ENCODE peak calls at places on chromosomes 5 and 9, in four cellular contexts. One of them, this sample, is unnamed. For H3K4me1, the result is how much of the 10 kb centered on the place peaks cover.

GRCh38 chr9:17531642-17532254 is 47.1 kb upstream of the SH3GL2 start:
- DNase-seq in heart right ventricle: no peak
- DNase-seq in stomach: peak
- DNase-seq in HCT116: peak
- DNase-seq in this sample: no peak

GRCh38 chr9:6214903-6215302 is 704 bp upstream of the IL33 start:
- DNase-seq in heart right ventricle: no peak
- DNase-seq in stomach: no peak
- DNase-seq in HCT116: no peak
- DNase-seq in this sample: no peak

GRCh38 chr5:42718591-42718990 is 38.0 kb upstream of the CCDC152 start:
- DNase-seq in heart right ventricle: no peak
- DNase-seq in stomach: no peak
- DNase-seq in HCT116: no peak
- DNase-seq in this sample: no peak

GRCh38 chr5:107997338-107997979 is 326.7 kb upstream of the EFNA5 start:
- DNase-seq in heart right ventricle: no peak
- DNase-seq in stomach: no peak
- DNase-seq in HCT116: no peak
- DNase-seq in this sample: no peak

GRCh38 chr9:94919376-94920098 is 193.0 kb downstream of the AOPEP start:
- DNase-seq in heart right ventricle: no peak
- DNase-seq in stomach: no peak
- DNase-seq in HCT116: peak
- DNase-seq in this sample: no peak

GRCh38 chr9:117278020-117278419 is 136.8 kb downstream of the ASTN2 start:
- DNase-seq in heart right ventricle: no peak
- DNase-seq in stomach: no peak
- DNase-seq in HCT116: no peak
- DNase-seq in this sample: no peak

GRCh38 chr5:1907616-1908015 is 24.9 kb upstream of the IRX4 start:
- DNase-seq in heart right ventricle: no peak
- DNase-seq in stomach: no peak
- DNase-seq in HCT116: no peak
- DNase-seq in this sample: no peak

GRCh38 chr5:6029811-6030271 is 348.5 kb downstream of the MED10 start:
- DNase-seq in heart right ventricle: no peak
- DNase-seq in stomach: no peak
- DNase-seq in HCT116: no peak
- DNase-seq in this sample: no peak

GRCh38 chr9:97598461-97599288 is 34.5 kb downstream of the TSTD2 start:
- DNase-seq in heart right ventricle: peak
- DNase-seq in stomach: peak
- DNase-seq in HCT116: peak
- DNase-seq in this sample: no peak
- TF ChIP-seq CTCF in heart right ventricle: peak
- TF ChIP-seq CTCF in stomach: peak
- TF ChIP-seq CTCF in HCT116: peak
- TF ChIP-seq CTCF in this sample: peak

DNA sequence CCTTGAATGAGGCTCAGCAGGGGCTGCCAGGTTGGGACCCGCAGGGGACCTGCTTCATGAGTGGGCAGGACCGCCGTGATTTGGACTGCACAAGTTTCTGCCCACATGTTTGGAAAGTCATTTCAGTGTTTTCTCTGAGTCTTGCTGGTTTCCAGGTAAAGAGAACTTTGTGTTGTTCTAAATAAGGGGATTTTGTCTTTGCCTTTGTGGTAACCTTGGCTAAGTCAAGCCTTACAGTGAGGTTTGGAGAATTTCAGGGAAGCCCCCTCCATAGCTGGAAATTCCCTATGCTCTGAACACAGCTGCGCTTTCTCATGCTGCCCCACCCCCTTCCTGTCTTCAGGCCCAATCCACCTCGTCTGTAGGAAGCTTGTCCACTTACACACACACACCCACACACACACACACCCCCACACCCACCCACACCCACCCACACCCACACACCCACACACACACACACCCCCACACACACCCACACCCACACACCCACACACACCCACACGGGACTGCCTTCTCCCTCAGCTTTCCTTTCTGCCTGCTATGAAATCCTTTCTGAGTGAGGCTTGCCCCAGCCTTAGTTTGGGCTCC is 270.1 kb downstream of the HSPA4 start:
- DNase-seq in heart right ventricle: no peak
- DNase-seq in stomach: no peak
- DNase-seq in HCT116: no peak
- DNase-seq in this sample: no peak
- H3K4me3 ChIP-seq in heart right ventricle: no peak
- H3K4me3 ChIP-seq in stomach: no peak
- H3K4me3 ChIP-seq in HCT116: no peak
- H3K4me3 ChIP-seq in this sample: no peak

GRCh38 chr5:73638344-73639095 is 12.5 kb downstream of the ARHGEF28 start:
- DNase-seq in heart right ventricle: no peak
- DNase-seq in stomach: no peak
- DNase-seq in HCT116: no peak
- DNase-seq in this sample: no peak

GRCh38 chr5:73642296-73642695 is 16.3 kb downstream of the ARHGEF28 start:
- DNase-seq in heart right ventricle: no peak
- DNase-seq in stomach: no peak
- DNase-seq in HCT116: no peak
- DNase-seq in this sample: no peak

GRCh38 chr5:73637565-73637964 is 11.6 kb downstream of the ARHGEF28 start:
- DNase-seq in heart right ventricle: no peak
- DNase-seq in stomach: no peak
- DNase-seq in HCT116: no peak
- DNase-seq in this sample: no peak

GRCh38 chr5:73641811-73642210 is 15.8 kb downstream of the ARHGEF28 start:
- DNase-seq in heart right ventricle: no peak
- DNase-seq in stomach: no peak
- DNase-seq in HCT116: no peak
- DNase-seq in this sample: no peak

DNA sequence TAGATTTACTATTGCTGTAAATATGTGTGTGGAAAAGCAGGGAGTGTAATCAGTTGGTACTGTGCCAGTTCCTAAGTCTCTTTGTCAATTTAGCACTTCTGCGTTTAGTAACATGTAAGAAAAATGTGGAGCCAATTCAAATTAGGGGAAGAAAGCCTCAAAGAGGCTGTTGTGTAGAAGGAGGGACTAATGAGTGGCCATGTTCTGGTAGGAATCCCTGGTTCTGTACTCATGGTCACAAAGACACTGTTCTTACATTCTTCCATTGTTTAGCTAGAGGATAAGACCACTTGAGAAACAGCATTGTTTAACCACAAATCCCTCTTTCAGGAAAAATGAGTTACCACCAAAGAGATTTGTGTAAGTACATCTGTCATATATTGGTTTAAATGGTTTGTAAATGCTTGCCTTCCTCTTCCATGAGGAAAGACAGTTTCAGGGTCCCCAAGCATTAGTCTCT is 14.9 kb downstream of the ARHGEF28 start:
- DNase-seq in heart right ventricle: no peak
- DNase-seq in stomach: no peak
- DNase-seq in HCT116: no peak
- DNase-seq in this sample: no peak
- H3K4me1 ChIP-seq in heart right ventricle: under half
- H3K4me1 ChIP-seq in stomach: half or more
- H3K4me1 ChIP-seq in HCT116: under half
- H3K4me1 ChIP-seq in this sample: under half

GRCh38 chr5:129460121-129460950 is at the start of gene ADAMTS19:
- DNase-seq in heart right ventricle: no peak
- DNase-seq in stomach: no peak
- DNase-seq in HCT116: no peak
- DNase-seq in this sample: peak

GRCh38 chr5:129461816-129462396 is 1.8 kb downstream of the ADAMTS19 start:
- DNase-seq in heart right ventricle: no peak
- DNase-seq in stomach: no peak
- DNase-seq in HCT116: no peak
- DNase-seq in this sample: no peak

GRCh38 chr5:129465945-129466344 is 5.8 kb downstream of the ADAMTS19 start:
- DNase-seq in heart right ventricle: no peak
- DNase-seq in stomach: no peak
- DNase-seq in HCT116: no peak
- DNase-seq in this sample: no peak

GRCh38 chr5:129459485-129460120 is 495 bp upstream of the ADAMTS19 start:
- DNase-seq in heart right ventricle: no peak
- DNase-seq in stomach: no peak
- DNase-seq in HCT116: no peak
- DNase-seq in this sample: peak

DNA sequence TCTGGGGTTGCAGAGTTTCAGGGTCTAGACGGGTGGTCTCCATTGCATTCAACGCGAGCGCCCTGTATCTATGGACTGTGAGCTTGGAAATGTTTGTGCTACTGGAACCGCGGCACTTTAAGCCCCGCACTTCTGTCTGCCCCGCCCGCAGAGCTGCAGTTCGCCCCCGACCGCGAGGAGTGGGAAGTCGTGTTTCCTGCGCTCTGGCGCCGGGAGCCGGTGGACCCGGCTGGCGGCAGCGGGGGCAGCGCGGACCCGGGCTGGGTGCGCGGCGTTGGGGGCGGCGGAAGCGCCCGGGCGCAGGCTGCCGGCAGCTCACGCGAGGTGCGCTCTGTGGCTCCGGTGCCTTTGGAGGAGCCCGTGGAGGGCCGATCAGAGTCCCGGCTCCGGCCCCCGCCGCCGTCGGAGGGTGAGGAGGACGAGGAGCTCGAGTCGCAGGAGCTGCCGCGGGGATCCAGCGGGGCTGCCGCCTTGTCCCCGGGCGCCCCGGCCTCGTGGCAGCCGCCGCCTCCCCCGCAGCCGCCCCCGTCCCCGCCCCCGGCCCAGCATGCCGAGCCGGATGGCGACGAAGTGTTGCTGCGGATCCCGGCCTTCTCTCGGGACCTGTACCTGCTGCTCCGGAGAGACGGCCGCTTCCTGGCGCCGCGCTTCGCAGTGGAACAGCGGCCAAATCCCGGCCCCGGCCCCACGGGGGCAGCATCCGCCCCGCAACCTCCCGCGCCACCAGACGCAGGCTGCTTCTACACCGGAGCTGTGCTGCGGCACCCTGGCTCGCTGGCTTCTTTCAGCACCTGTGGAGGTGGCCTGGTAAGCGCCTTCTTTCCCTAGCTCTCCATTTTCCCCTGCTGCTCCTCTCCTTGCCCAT is 1.1 kb downstream of the ADAMTS19 start:
- DNase-seq in heart right ventricle: peak
- DNase-seq in stomach: peak
- DNase-seq in HCT116: no peak
- DNase-seq in this sample: peak
- TF ChIP-seq CTCF in heart right ventricle: peak
- TF ChIP-seq CTCF in stomach: no peak
- TF ChIP-seq CTCF in HCT116: no peak
- TF ChIP-seq CTCF in this sample: peak

GRCh38 chr5:61331407-61332368 is at the start of gene ZSWIM6:
- DNase-seq in heart right ventricle: peak
- DNase-seq in stomach: peak
- DNase-seq in HCT116: peak
- DNase-seq in this sample: peak

GRCh38 chr5:61329729-61330128 is 2.3 kb upstream of the ZSWIM6 start:
- DNase-seq in heart right ventricle: no peak
- DNase-seq in stomach: no peak
- DNase-seq in HCT116: no peak
- DNase-seq in this sample: no peak

GRCh38 chr5:61328791-61329617 is 3.1 kb upstream of the ZSWIM6 start:
- DNase-seq in heart right ventricle: no peak
- DNase-seq in stomach: no peak
- DNase-seq in HCT116: no peak
- DNase-seq in this sample: no peak

GRCh38 chr5:61330879-61331406 is 1.1 kb upstream of the ZSWIM6 start:
- DNase-seq in heart right ventricle: peak
- DNase-seq in stomach: peak
- DNase-seq in HCT116: no peak
- DNase-seq in this sample: peak

GRCh38 chr5:61330341-61330878 is 1.6 kb upstream of the ZSWIM6 start:
- DNase-seq in heart right ventricle: peak
- DNase-seq in stomach: no peak
- DNase-seq in HCT116: no peak
- DNase-seq in this sample: peak
- H3K4me3 ChIP-seq in heart right ventricle: peak
- H3K4me3 ChIP-seq in stomach: peak
- H3K4me3 ChIP-seq in HCT116: peak
- H3K4me3 ChIP-seq in this sample: peak

DNA sequence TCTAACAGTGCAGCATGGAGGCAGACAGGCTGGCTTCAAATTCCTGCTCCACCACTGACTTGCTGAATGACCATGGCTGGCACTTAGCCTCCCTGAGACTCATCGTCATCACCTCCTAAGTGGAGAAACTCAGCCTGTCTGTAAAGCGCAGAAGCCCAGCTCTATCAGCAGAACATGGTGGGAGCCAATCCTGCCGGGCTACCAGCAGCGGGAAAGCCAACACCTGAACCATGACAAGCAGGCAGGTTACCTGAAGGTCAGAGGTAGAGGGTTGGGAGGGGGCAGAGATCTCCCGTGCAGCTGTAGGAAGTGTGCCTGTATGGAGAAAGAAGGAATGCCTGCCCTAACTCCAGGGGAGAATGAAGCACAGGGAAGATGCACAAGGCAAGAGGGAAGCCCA is 72.6 kb upstream of the LRRTM2 start:
- DNase-seq in heart right ventricle: no peak
- DNase-seq in stomach: peak
- DNase-seq in HCT116: no peak
- DNase-seq in this sample: peak
- H3K4me1 ChIP-seq in heart right ventricle: half or more
- H3K4me1 ChIP-seq in stomach: under half
- H3K4me1 ChIP-seq in HCT116: under half
- H3K4me1 ChIP-seq in this sample: under half

GRCh38 chr5:38640012-38640395 is 83.6 kb upstream of the LIFR start:
- DNase-seq in heart right ventricle: no peak
- DNase-seq in stomach: no peak
- DNase-seq in HCT116: no peak
- DNase-seq in this sample: no peak
- TF ChIP-seq CTCF in heart right ventricle: no peak
- TF ChIP-seq CTCF in stomach: no peak
- TF ChIP-seq CTCF in HCT116: no peak
- TF ChIP-seq CTCF in this sample: no peak

GRCh38 chr9:131608469-131609115 is 63.3 kb downstream of the PRRT1B start:
- DNase-seq in heart right ventricle: peak
- DNase-seq in stomach: peak
- DNase-seq in HCT116: peak
- DNase-seq in this sample: peak
- H3K4me3 ChIP-seq in heart right ventricle: peak
- H3K4me3 ChIP-seq in stomach: peak
- H3K4me3 ChIP-seq in HCT116: peak
- H3K4me3 ChIP-seq in this sample: no peak

DNA sequence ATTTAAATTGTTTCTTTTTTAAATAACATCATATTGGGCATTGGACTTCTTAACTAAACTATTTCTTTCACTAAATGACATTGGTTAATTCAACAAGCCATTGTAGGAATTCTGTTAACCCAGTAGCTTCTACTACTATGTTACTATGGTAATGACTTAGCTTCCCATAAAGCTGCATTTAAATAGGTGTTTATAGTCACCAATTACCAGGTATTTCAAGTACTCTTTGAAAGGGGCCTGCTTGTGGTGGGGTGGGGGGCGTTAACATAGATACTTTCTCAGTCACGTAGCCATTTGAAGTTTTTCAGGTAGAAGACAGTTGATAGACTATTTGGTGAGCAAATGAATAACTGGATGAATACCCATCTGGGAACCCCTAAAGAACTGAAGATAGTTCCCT is 34.0 kb downstream of the PIK3R1 start:
- DNase-seq in heart right ventricle: no peak
- DNase-seq in stomach: no peak
- DNase-seq in HCT116: no peak
- DNase-seq in this sample: no peak
- H3K4me1 ChIP-seq in heart right ventricle: half or more
- H3K4me1 ChIP-seq in stomach: half or more
- H3K4me1 ChIP-seq in HCT116: under half
- H3K4me1 ChIP-seq in this sample: under half